ENCODE peak calls at places on chromosomes 4 and X, in ten cellular contexts. V, K, I, Z, M, N, R, E, P and L are unnamed samples.

GRCh38 chr4:186723207-186724047 is at the start of gene FAT1:
- DNase-seq in V (peak), K (peak), I (peak), Z (no peak), M (peak), N (peak), R (peak), E (peak), P (peak), L (peak)

GRCh38 chr4:25970241-25970675 is 56.2 kb downstream of the SMIM20 start:
- DNase-seq in V (peak), K (no peak), I (no peak), Z (no peak), M (peak), N (peak), R (no peak), E (no peak), P (no peak), L (peak)

GRCh38 chrX:142214081-142214480 is 9.0 kb upstream of the MAGEC2 start:
- DNase-seq in V (no peak), K (no peak), I (no peak), Z (no peak), M (no peak), N (no peak), R (no peak), E (no peak), P (no peak), L (no peak)

GRCh38 chrX:154050113-154050495 is 30.4 kb upstream of the IRAK1 start:
- DNase-seq in V (peak), K (no peak), I (no peak), Z (no peak), M (no peak), N (no peak), R (no peak), E (no peak), P (no peak), L (no peak)

GRCh38 chr4:153661215-153661822 is 22.8 kb upstream of the TLR2 start:
- DNase-seq in V (no peak), K (no peak), I (no peak), Z (no peak), M (no peak), N (no peak), R (peak), E (no peak), P (no peak), L (no peak)

GRCh38 chr4:92387459-92388069 is 83.8 kb downstream of the GRID2 start:
- DNase-seq in V (no peak), K (no peak), I (peak), Z (no peak), M (no peak), N (peak), R (peak), E (no peak), P (no peak), L (no peak)

GRCh38 chrX:41145920-41146608 is 60.8 kb downstream of the USP9X start:
- DNase-seq in V (no peak), K (no peak), I (no peak), Z (no peak), M (no peak), N (no peak), R (no peak), E (no peak), P (no peak), L (no peak)

GRCh38 chr4:57098945-57099344 is 11.2 kb downstream of the IGFBP7 start:
- DNase-seq in V (no peak), K (no peak), I (no peak), Z (no peak), M (no peak), N (no peak), R (no peak), E (no peak), P (no peak), L (no peak)

GRCh38 chr4:153421980-153422379 is 44.2 kb upstream of the TMEM131L start:
- DNase-seq in V (no peak), K (no peak), I (no peak), Z (no peak), M (no peak), N (no peak), R (no peak), E (no peak), P (no peak), L (no peak)

GRCh38 chr4:36348403-36348938 is 67.1 kb downstream of the DTHD1 start:
- DNase-seq in V (no peak), K (no peak), I (no peak), Z (no peak), M (no peak), N (no peak), R (no peak), E (no peak), P (no peak), L (no peak)

GRCh38 chr4:52825311-52826090 is 36.6 kb upstream of the RASL11B start:
- DNase-seq in V (no peak), K (no peak), I (no peak), Z (no peak), M (no peak), N (no peak), R (no peak), E (no peak), P (no peak), L (no peak)

GRCh38 chr4:109462802-109463201 is 29.2 kb downstream of the SEC24B start:
- DNase-seq in V (no peak), K (no peak), I (no peak), Z (no peak), M (no peak), N (no peak), R (no peak), E (no peak), P (no peak), L (no peak)

GRCh38 chr4:38785901-38786402 is 3.2 kb upstream of the TLR10 start:
- DNase-seq in V (no peak), K (no peak), I (no peak), Z (no peak), M (no peak), N (no peak), R (no peak), E (no peak), P (peak), L (no peak)

GRCh38 chrX:16022580-16023170 is 100.7 kb upstream of the GRPR start:
- DNase-seq in V (no peak), K (no peak), I (no peak), Z (no peak), M (no peak), N (no peak), R (no peak), E (no peak), P (no peak), L (no peak)

GRCh38 chr4:20362148-20362547 is 110.4 kb downstream of the SLIT2 start:
- DNase-seq in V (no peak), K (no peak), I (no peak), Z (no peak), M (no peak), N (no peak), R (no peak), E (no peak), P (no peak), L (no peak)

GRCh38 chr4:47075919-47076318 is 44.6 kb downstream of the GABRB1 start:
- DNase-seq in V (no peak), K (no peak), I (no peak), Z (no peak), M (no peak), N (no peak), R (no peak), E (no peak), P (no peak), L (no peak)

GRCh38 chrX:24934279-24934678 is 81.5 kb downstream of the ARX start:
- DNase-seq in V (no peak), K (no peak), I (no peak), Z (no peak), M (no peak), N (no peak), R (no peak), E (no peak), P (no peak), L (no peak)

GRCh38 chrX:38819709-38820108 is 18.4 kb downstream of the MID1IP1 start:
- DNase-seq in V (no peak), K (no peak), I (no peak), Z (no peak), M (no peak), N (no peak), R (no peak), E (no peak), P (no peak), L (no peak)

GRCh38 chr4:13816472-13816871 is 188.9 kb upstream of the BOD1L1 start:
- DNase-seq in V (no peak), K (no peak), I (no peak), Z (no peak), M (no peak), N (no peak), R (no peak), E (no peak), P (no peak), L (no peak)

GRCh38 chr4:87567191-87567590 is 38.0 kb upstream of the SPARCL1 start:
- DNase-seq in V (no peak), K (no peak), I (no peak), Z (no peak), M (no peak), N (no peak), R (no peak), E (no peak), P (no peak), L (no peak)

GRCh38 chr4:123259676-123260428 is 136.7 kb upstream of the SPRY1 start:
- DNase-seq in V (no peak), K (no peak), I (no peak), Z (no peak), M (no peak), N (no peak), R (no peak), E (no peak), P (no peak), L (no peak)

GRCh38 chr4:154877110-154877760 is 96.2 kb downstream of the RBM46 start:
- DNase-seq in V (no peak), K (no peak), I (no peak), Z (no peak), M (no peak), N (no peak), R (no peak), E (no peak), P (no peak), L (no peak)

GRCh38 chrX:110421499-110422455 is 63.1 kb downstream of the RTL9 start:
- DNase-seq in V (no peak), K (no peak), I (no peak), Z (no peak), M (no peak), N (peak), R (no peak), E (no peak), P (no peak), L (no peak)

GRCh38 chr4:92445127-92445526 is 141.4 kb downstream of the GRID2 start:
- DNase-seq in V (no peak), K (no peak), I (no peak), Z (no peak), M (no peak), N (no peak), R (no peak), E (no peak), P (no peak), L (no peak)

GRCh38 chr4:138696771-138697170 is 318.8 kb upstream of the NOCT start:
- DNase-seq in V (no peak), K (no peak), I (no peak), Z (no peak), M (no peak), N (no peak), R (no peak), E (no peak), P (no peak), L (no peak)

GRCh38 chr4:57442834-57443291 is 332.7 kb upstream of the IGFBP7 start:
- DNase-seq in V (no peak), K (no peak), I (peak), Z (no peak), M (peak), N (peak), R (peak), E (no peak), P (no peak), L (no peak)

GRCh38 chr4:32031026-32031425 is 1310.9 kb downstream of the PCDH7 start:
- DNase-seq in V (no peak), K (no peak), I (no peak), Z (no peak), M (no peak), N (no peak), R (no peak), E (no peak), P (no peak), L (no peak)

GRCh38 chr4:113181289-113182007 is 132.0 kb downstream of the ANK2 start:
- DNase-seq in V (no peak), K (no peak), I (no peak), Z (no peak), M (peak), N (no peak), R (no peak), E (no peak), P (no peak), L (no peak)

GRCh38 chr4:156672492-156672891 is 299.1 kb downstream of the PDGFC start:
- DNase-seq in V (no peak), K (no peak), I (no peak), Z (no peak), M (no peak), N (no peak), R (no peak), E (no peak), P (no peak), L (no peak)

GRCh38 chr4:112593438-112594133 is 43.1 kb downstream of the ZGRF1 start:
- DNase-seq in V (no peak), K (no peak), I (no peak), Z (no peak), M (no peak), N (no peak), R (no peak), E (no peak), P (no peak), L (no peak)

GRCh38 chr4:28890949-28891348 is 1829.2 kb upstream of the PCDH7 start:
- DNase-seq in V (no peak), K (no peak), I (no peak), Z (no peak), M (no peak), N (no peak), R (no peak), E (no peak), P (no peak), L (no peak)

GRCh38 chr4:1855334-1856070 is 454 bp downstream of the LETM1 start:
- DNase-seq in V (peak), K (peak), I (peak), Z (no peak), M (no peak), N (peak), R (no peak), E (peak), P (no peak), L (no peak)

GRCh38 chr4:74543983-74544382 is 99.0 kb downstream of the AREG start:
- DNase-seq in V (no peak), K (no peak), I (no peak), Z (no peak), M (no peak), N (no peak), R (no peak), E (no peak), P (no peak), L (no peak)

GRCh38 chr4:98586634-98587354 is 71.6 kb downstream of the TSPAN5 start:
- DNase-seq in V (no peak), K (no peak), I (no peak), Z (no peak), M (no peak), N (no peak), R (no peak), E (no peak), P (no peak), L (no peak)

GRCh38 chr4:22473268-22473667 is 42.6 kb downstream of the ADGRA3 start:
- DNase-seq in V (no peak), K (no peak), I (no peak), Z (no peak), M (no peak), N (no peak), R (no peak), E (no peak), P (no peak), L (no peak)

GRCh38 chr4:87309625-87310024 is 13.1 kb downstream of the HSD17B13 start:
- DNase-seq in V (no peak), K (no peak), I (no peak), Z (no peak), M (peak), N (no peak), R (no peak), E (no peak), P (no peak), L (no peak)

GRCh38 chrX:107537815-107538214 is 88.4 kb downstream of the FRMPD3 start:
- DNase-seq in V (no peak), K (no peak), I (peak), Z (no peak), M (peak), N (peak), R (peak), E (no peak), P (no peak), L (no peak)

GRCh38 chr4:74451214-74451661 is 6.3 kb downstream of the AREG start:
- DNase-seq in V (no peak), K (no peak), I (no peak), Z (no peak), M (no peak), N (no peak), R (no peak), E (no peak), P (no peak), L (no peak)

GRCh38 chr4:81601270-81601694 is 129.6 kb upstream of the RASGEF1B start:
- DNase-seq in V (no peak), K (no peak), I (no peak), Z (no peak), M (no peak), N (no peak), R (no peak), E (no peak), P (no peak), L (no peak)
- TF ChIP-seq POLR2A in V (no peak), K (no peak), I (no peak), Z (no peak), M (no peak), N (no peak), R (no peak), E (no peak), P (no peak), L (no peak)

GRCh38 chr4:183362916-183363542 is 40.8 kb upstream of the CLDN24 start:
- DNase-seq in V (no peak), K (no peak), I (no peak), Z (no peak), M (no peak), N (no peak), R (no peak), E (no peak), P (no peak), L (no peak)
- TF ChIP-seq CTCF in V (no peak), K (no peak), I (no peak), Z (no peak), M (peak), N (no peak), R (no peak), E (no peak), P (no peak), L (no peak)

DNA sequence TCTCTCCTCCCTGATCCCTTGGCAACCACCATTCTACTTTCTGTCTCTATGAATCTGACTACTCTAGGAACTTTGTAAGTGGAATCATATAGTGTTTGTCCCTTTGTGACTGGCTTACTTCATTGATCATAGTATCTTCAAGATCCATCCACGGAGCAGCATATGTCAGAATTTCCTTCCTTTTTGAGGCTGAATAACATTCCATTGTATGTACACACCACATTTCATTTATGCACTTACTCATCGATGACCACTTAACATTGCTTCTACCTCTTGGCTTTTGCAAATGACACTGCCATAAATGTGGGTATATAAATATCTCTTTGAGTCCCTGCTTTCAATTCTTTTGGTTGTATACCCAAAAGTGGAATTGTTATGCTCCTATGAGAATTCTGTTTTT is 465.9 kb downstream of the C4orf33 start:
- DNase-seq in V (no peak), K (no peak), I (no peak), Z (no peak), M (no peak), N (no peak), R (no peak), E (no peak), P (no peak), L (no peak)
- H3K27ac ChIP-seq in V (no peak), K (no peak), I (no peak), Z (no peak), M (no peak), N (no peak), R (no peak), E (no peak), P (no peak), L (no peak)

DNA sequence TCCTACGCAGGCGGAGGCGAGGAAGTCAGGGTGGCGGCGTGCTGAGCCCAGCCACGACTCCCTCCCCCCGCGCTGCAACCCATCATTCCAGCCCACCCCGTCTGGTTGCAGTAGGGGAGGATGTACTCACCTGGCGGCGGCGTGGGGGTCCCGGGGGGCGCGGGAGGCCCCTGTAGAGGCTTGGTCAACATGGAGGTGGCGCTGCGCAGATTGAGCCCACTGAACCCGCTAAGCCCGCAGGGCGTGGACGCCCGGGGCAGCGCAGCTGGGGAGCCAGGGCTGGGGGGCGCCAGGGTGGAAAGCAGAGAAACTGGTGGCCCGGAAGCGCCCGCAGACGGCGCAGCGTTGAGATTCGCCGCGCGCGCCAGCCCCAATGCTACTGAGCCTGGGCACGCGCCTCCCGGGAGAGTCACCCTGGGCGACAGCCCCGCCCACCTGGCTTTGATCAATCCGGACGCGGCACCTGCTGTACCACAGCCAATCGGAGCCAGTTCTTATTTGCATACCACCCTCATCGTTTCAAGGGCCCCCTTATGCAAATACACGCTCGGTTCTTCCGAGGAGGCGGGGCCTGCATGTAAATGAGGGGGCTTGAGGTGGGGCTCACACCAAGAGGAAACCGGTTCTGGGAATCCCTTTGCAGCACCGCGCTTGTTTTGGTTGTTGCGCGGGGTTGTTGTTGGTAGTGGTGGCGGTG is at the start of gene PIM2:
- DNase-seq in V (peak), K (peak), I (peak), Z (peak), M (peak), N (peak), R (peak), E (peak), P (peak), L (peak)
- TF ChIP-seq POLR2A in V (peak), K (peak), I (peak), Z (peak), M (peak), N (peak), R (peak), E (peak), P (peak), L (peak)

GRCh38 chrX:63918611-63919010 is 133.6 kb upstream of the ARHGEF9 start:
- DNase-seq in V (no peak), K (no peak), I (no peak), Z (no peak), M (peak), N (no peak), R (no peak), E (no peak), P (no peak), L (no peak)
- TF ChIP-seq CTCF in V (no peak), K (no peak), I (no peak), Z (no peak), M (peak), N (no peak), R (no peak), E (no peak), P (no peak), L (no peak)

GRCh38 chr4:177128306-177128705 is 181.4 kb upstream of the NEIL3 start:
- DNase-seq in V (no peak), K (no peak), I (no peak), Z (no peak), M (no peak), N (no peak), R (no peak), E (no peak), P (no peak), L (no peak)
- H3K27ac ChIP-seq in V (no peak), K (no peak), I (no peak), Z (no peak), M (no peak), N (no peak), R (no peak), E (no peak), P (no peak), L (no peak)

DNA sequence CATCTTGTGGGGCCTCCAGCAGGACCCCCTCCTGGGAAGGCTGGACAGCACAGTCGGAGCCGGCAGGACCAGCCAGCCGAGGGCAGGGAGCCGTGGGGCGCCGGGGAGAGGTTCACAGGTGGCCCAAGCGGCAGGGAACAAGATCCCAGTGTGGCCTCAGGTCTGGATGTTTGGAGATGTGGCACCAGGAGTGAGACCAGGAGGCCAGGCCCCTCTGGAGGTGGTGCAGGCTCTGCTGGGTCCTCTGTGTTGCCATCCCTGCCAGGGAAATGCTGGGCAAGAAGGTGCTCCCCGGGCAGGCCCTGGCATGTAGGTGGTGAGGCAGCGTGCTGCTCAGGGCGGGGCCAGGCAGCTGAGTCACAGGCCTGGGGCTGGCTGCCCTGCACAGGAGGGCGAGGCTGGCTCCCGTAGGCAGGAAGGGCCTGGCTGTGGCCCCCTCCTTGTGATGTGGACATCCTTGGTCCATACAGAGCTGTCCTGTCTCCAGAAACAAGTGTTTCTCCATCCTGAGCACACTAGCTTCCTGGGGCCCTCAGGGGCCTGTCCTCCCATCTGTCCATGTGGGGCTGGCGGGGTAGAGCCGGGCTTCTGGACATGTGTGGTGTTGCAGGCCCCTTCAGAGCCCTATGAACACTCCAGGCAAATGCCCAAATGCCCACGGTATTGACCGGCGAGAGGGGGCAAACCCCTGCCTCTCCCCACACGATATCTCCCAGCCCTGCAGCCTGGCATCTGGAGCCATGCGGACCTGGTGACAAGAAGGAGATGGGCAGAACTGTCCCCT is 4.8 kb upstream of the HGFAC start:
- DNase-seq in V (no peak), K (no peak), I (no peak), Z (no peak), M (no peak), N (peak), R (no peak), E (no peak), P (peak), L (peak)
- TF ChIP-seq POLR2A in V (no peak), K (no peak), I (no peak), Z (no peak), M (no peak), N (no peak), R (no peak), E (no peak), P (no peak), L (no peak)